ENCODE peak calls at places on chromosomes 4 and X, in eight cellular contexts. S, I, O, H, A, M, B and Q are unnamed samples.

GRCh38 chr4:94548571-94548970 is 96.8 kb downstream of the PDLIM5 start:
- DNase-seq in H (peak), M (peak), S (no peak), B (no peak), A (peak), I (no peak), O (peak), Q (no peak)

GRCh38 chr4:38109370-38109769 is 149.2 kb downstream of the PTTG2 start:
- DNase-seq in M (no peak), S (no peak), O (no peak), B (no peak), A (no peak), I (no peak), H (no peak), Q (no peak)

GRCh38 chr4:138192113-138192512 is 50.0 kb downstream of the SLC7A11 start:
- DNase-seq in S (no peak), A (peak), M (peak), O (no peak), B (no peak), H (no peak), I (no peak), Q (no peak)

GRCh38 chr4:1594871-1595788 is 89.0 kb downstream of the FAM53A start:
- DNase-seq in A (no peak), B (no peak), O (no peak), I (no peak), S (no peak), M (no peak), H (no peak), Q (no peak)

GRCh38 chr4:83581411-83582288 is 45.7 kb downstream of the GPAT3 start:
- DNase-seq in O (no peak), I (no peak), B (no peak), H (no peak), A (no peak), S (no peak), M (no peak), Q (no peak)

GRCh38 chr4:6987566-6987920 is 55.6 kb upstream of the TADA2B start:
- DNase-seq in O (peak), S (no peak), H (no peak), M (peak), I (no peak), B (no peak), A (no peak), Q (peak)

GRCh38 chrX:95484781-95485180 is 1199.9 kb upstream of the DIAPH2 start:
- DNase-seq in H (no peak), M (no peak), I (no peak), B (no peak), S (no peak), O (no peak), A (no peak), Q (no peak)

GRCh38 chrX:33336783-33337182 is 125.4 kb upstream of the DMD start:
- DNase-seq in A (peak), M (peak), S (no peak), H (peak), O (peak), I (no peak), B (no peak), Q (no peak)

GRCh38 chr4:39699676-39700409 is 1.9 kb downstream of the UBE2K start:
- DNase-seq in B (no peak), S (no peak), I (no peak), O (no peak), H (peak), M (peak), A (peak), Q (peak)

GRCh38 chr4:8157496-8157895 is 1.1 kb downstream of the ABLIM2 start:
- DNase-seq in A (no peak), B (no peak), I (no peak), M (no peak), O (peak), H (no peak), S (no peak), Q (no peak)

GRCh38 chr4:186701273-186701672 is 22.4 kb downstream of the FAT1 start:
- DNase-seq in S (peak), A (no peak), H (peak), I (no peak), O (peak), M (peak), B (no peak), Q (no peak)

GRCh38 chrX:21745756-21746155 is 12.2 kb downstream of the SMPX start:
- DNase-seq in O (peak), S (no peak), M (peak), A (peak), H (peak), B (peak), I (peak), Q (peak)

GRCh38 chr4:85684676-85685075 is 209.7 kb downstream of the ARHGAP24 start:
- DNase-seq in S (no peak), B (no peak), M (no peak), H (no peak), I (no peak), O (peak), A (no peak), Q (no peak)

GRCh38 chr4:68176500-68176899 is 46.8 kb upstream of the TMPRSS11F start:
- DNase-seq in O (no peak), B (no peak), A (no peak), H (no peak), I (no peak), M (peak), S (no peak), Q (no peak)

GRCh38 chrX:5086388-5086787 is 1142.3 kb downstream of the NLGN4X start:
- DNase-seq in A (no peak), B (no peak), I (no peak), O (no peak), S (no peak), H (no peak), M (no peak), Q (no peak)

GRCh38 chrX:38233891-38234807 is 13.5 kb upstream of the SRPX start:
- DNase-seq in M (peak), A (peak), S (no peak), O (no peak), I (no peak), H (peak), B (no peak), Q (no peak)

GRCh38 chrX:97119474-97120109 is 235.9 kb downstream of the RPA4 start:
- DNase-seq in S (no peak), O (no peak), I (no peak), B (no peak), H (no peak), M (no peak), A (no peak), Q (no peak)

GRCh38 chr4:6892190-6892908 is 17.3 kb upstream of the TBC1D14 start:
- DNase-seq in H (peak), B (peak), I (no peak), M (peak), O (peak), S (no peak), A (no peak), Q (no peak)

GRCh38 chrX:107834273-107835201 is 8.9 kb downstream of the MID2 start:
- DNase-seq in I (no peak), S (no peak), A (no peak), B (no peak), O (no peak), M (no peak), H (peak), Q (no peak)

GRCh38 chr4:68589790-68590189 is 13.7 kb upstream of the UGT2B17 start:
- DNase-seq in H (no peak), I (no peak), O (no peak), M (no peak), A (no peak), S (no peak), B (no peak), Q (no peak)

GRCh38 chr4:156933633-156934258 is 37.9 kb downstream of the PDGFC start:
- DNase-seq in O (no peak), M (peak), B (no peak), S (no peak), H (peak), I (no peak), A (peak), Q (no peak)

GRCh38 chr4:6087669-6088068 is 69.4 kb upstream of the C4orf50 start:
- DNase-seq in H (no peak), M (no peak), I (peak), B (no peak), O (peak), S (peak), A (peak), Q (no peak)

GRCh38 chr4:181661090-181661489 is 582.1 kb upstream of the TENM3 start:
- DNase-seq in S (no peak), I (no peak), H (peak), M (no peak), O (no peak), B (no peak), A (no peak), Q (no peak)

GRCh38 chr4:31803511-31804195 is 1083.5 kb downstream of the PCDH7 start:
- DNase-seq in M (peak), I (no peak), B (no peak), H (peak), S (no peak), O (no peak), A (no peak), Q (no peak)

GRCh38 chr4:128958194-128958593 is 135.1 kb downstream of the SCLT1 start:
- DNase-seq in S (no peak), B (no peak), A (no peak), O (no peak), I (no peak), H (peak), M (peak), Q (no peak)

GRCh38 chr4:146333187-146333894 is 119.0 kb downstream of the REELD1 start:
- DNase-seq in I (no peak), O (no peak), S (no peak), B (no peak), H (peak), M (peak), A (no peak), Q (peak)

GRCh38 chr4:22512306-22512705 is 3.6 kb downstream of the ADGRA3 start:
- DNase-seq in I (no peak), A (no peak), M (no peak), S (no peak), H (peak), B (no peak), O (no peak), Q (no peak)

GRCh38 chr4:75881476-75881875 is 20.8 kb downstream of the PPEF2 start:
- DNase-seq in M (no peak), H (no peak), S (no peak), O (no peak), A (no peak), B (no peak), I (no peak), Q (no peak)

GRCh38 chrX:150219374-150220185 is 143.5 kb upstream of the MAMLD1 start:
- DNase-seq in S (no peak), O (peak), B (no peak), I (no peak), H (peak), A (no peak), M (peak), Q (no peak)

GRCh38 chrX:41339148-41339547 is 5.2 kb downstream of the DDX3X start:
- DNase-seq in M (no peak), I (no peak), S (no peak), O (no peak), B (no peak), A (no peak), H (peak), Q (no peak)

GRCh38 chrX:9577555-9577954 is 112.7 kb downstream of the TBL1X start:
- DNase-seq in M (no peak), H (no peak), A (no peak), B (no peak), I (no peak), O (no peak), S (no peak), Q (no peak)

GRCh38 chr4:7434766-7435150 is at the start of gene PSAPL1:
- DNase-seq in M (peak), H (peak), S (no peak), A (no peak), I (peak), B (peak), O (peak), Q (no peak)

GRCh38 chr4:60913646-60914045 is 286.5 kb upstream of the ADGRL3 start:
- DNase-seq in S (no peak), I (no peak), H (no peak), O (no peak), A (no peak), B (no peak), M (peak), Q (no peak)

GRCh38 chr4:173530326-173531062 is 465 bp upstream of the HAND2 start:
- DNase-seq in A (no peak), H (no peak), S (no peak), I (peak), B (no peak), M (no peak), O (peak), Q (no peak)

GRCh38 chr4:73763877-73764276 is 23.5 kb downstream of the CXCL8 start:
- DNase-seq in H (no peak), S (no peak), I (no peak), B (no peak), M (no peak), O (no peak), A (no peak), Q (no peak)

GRCh38 chrX:107766470-107767140 is 9.0 kb downstream of the TSC22D3 start:
- DNase-seq in S (no peak), I (no peak), H (peak), O (no peak), A (no peak), B (no peak), M (peak), Q (no peak)

GRCh38 chr4:16337936-16338335 is 111.7 kb upstream of the TAPT1 start:
- DNase-seq in O (no peak), M (no peak), S (no peak), I (no peak), B (no peak), H (no peak), A (no peak), Q (no peak)

GRCh38 chrX:77505227-77505626 is 58.0 kb downstream of the FGF16 start:
- DNase-seq in I (no peak), B (no peak), S (no peak), H (peak), O (no peak), M (peak), A (peak), Q (no peak)

GRCh38 chr4:152321408-152321807 is 214.5 kb downstream of the FBXW7 start:
- DNase-seq in B (no peak), S (no peak), A (no peak), O (no peak), I (no peak), M (no peak), H (no peak), Q (no peak)

GRCh38 chr4:84632092-84632491 is 49.2 kb downstream of the CDS1 start:
- DNase-seq in M (peak), O (no peak), I (no peak), S (no peak), H (peak), B (no peak), A (no peak), Q (no peak)

GRCh38 chr4:84634961-84635360 is 52.0 kb downstream of the CDS1 start:
- DNase-seq in O (no peak), M (no peak), S (no peak), B (no peak), A (no peak), H (no peak), I (no peak), Q (no peak)

DNA sequence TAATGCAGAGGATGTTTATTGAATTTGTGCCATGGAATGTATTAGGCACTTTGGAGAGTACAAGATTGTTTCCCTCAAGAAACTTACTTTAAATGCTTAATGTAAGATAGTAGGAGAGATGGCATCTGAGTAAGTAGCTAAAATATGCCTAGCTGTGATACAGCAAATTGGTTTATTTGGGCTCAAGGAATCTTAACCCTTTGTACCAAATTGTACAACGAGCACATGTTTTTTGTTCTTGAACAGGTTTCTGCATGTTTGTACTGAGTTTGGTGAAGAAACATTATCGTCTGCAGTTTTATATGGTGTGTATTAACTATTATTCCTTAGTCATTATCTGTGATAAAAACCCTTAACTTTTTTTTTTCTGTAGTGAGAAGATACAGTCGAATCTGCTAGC is 48.6 kb downstream of the CDS1 start:
- DNase-seq in M (no peak), A (no peak), S (no peak), H (peak), B (no peak), I (no peak), O (no peak), Q (no peak)
- H3K9ac ChIP-seq in M (peak), A (no peak), S (no peak), H (no peak), B (no peak), I (no peak), O (no peak), Q (no peak)

DNA sequence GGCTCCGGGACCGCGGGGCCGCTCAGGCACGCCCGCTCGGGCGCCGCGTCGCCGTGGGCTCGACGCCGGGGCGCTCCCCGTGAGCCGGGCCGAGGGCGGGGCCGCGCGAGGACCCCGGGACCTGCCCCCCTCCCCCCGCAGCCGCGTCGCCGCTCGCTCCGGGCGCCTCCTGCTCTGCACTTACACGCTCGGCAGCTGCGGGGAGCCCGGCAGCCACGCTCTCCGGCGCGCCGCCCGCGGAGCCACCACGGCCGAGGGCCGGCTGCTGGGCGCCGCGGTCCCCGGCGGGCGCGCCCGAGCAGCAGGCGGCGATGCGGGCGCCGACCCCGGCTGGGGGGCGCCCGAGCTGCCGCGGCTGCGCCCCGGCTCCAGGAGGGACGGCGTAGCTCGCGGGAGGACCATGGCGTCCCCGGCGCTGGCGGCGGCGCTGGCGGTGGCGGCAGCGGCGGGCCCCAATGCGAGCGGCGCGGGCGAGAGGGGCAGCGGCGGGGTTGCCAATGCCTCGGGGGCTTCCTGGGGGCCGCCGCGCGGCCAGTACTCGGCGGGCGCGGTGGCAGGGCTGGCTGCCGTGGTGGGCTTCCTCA is at the start of gene ADRA2C:
- DNase-seq in H (no peak), A (no peak), M (peak), O (peak), S (peak), I (peak), B (no peak), Q (no peak)
- H3K4me3 ChIP-seq in H (peak), A (no peak), M (peak), O (peak), S (peak), I (peak), B (no peak), Q (no peak)

DNA sequence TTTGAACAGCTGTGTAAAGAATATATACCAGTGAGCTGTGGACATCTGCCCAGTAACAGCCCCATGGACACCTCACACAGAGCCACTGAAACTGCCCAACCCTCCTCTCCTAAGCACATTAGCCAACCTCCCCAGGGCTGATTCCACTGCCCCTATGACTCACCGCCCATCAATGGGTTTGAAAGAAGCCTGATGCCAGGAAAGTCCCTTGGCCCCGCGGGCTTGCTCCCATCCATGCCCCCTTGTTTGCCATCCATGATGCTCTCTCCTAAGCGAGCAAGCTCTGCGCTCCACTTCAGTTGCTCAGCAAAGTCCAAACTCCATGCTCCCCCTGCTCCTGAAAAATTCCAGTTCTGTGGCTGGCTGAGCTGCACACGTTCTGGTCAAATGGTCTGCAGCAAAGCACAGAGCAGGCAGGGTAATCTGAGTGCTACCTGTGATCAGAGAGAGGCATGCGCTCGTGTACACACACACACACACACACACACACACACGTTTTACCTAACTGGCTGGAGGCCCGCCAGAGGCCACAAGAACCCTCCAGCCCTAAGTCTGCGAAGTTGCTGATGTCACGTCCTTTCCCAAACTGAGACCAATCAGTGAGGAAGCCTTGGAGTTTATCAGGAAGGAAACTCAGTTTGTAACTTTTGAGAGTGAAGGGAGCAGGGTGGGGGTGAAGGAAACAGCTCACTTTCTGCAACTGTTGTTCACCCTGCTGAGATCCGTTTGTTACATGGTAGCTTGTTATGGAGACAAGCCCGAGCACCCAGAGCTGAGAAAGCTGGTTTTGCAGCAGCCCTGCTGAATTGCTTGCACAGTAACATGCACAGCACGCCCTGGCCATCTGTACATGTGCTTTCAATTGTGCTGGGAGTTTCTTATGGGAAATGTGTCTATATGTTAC is at the start of gene ASB9:
- DNase-seq in O (no peak), I (peak), M (peak), A (peak), B (peak), H (peak), S (no peak), Q (no peak)
- H3K27ac ChIP-seq in O (no peak), I (no peak), M (peak), A (peak), B (no peak), H (no peak), S (no peak), Q (no peak)

GRCh38 chr4:182978152-182978827 is 61.1 kb upstream of the DCTD start:
- DNase-seq in S (no peak), H (no peak), I (no peak), O (no peak), A (peak), B (no peak), M (peak), Q (peak)

GRCh38 chr4:182973421-182974340 is 56.5 kb upstream of the DCTD start:
- DNase-seq in A (peak), B (no peak), M (peak), S (no peak), I (no peak), H (peak), O (no peak), Q (no peak)

GRCh38 chr4:182971702-182972101 is 54.5 kb upstream of the DCTD start:
- DNase-seq in A (no peak), M (no peak), B (no peak), H (no peak), I (no peak), S (no peak), O (no peak), Q (no peak)

DNA sequence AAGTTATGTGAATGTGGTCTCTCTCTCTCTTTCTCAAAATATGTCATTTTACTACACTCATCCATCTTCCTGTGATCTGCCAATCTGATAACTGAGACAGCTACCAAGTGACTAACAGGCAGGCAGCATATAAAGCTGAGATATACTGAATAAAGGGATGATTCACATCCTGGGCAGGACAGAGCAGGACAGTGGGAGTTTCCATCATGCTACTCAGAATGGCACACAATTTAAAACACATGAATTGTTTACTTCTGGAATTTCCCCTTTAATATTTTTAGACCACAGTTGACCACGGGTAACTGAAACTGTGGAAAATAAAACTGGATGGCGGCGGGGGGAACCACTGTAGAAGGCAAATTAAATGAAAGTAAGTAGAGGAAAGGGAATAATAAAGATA is 58.6 kb upstream of the DCTD start:
- DNase-seq in I (peak), O (no peak), S (no peak), H (peak), M (peak), B (no peak), A (peak), Q (no peak)
- H3K9ac ChIP-seq in I (peak), O (no peak), S (no peak), H (no peak), M (peak), B (no peak), A (peak), Q (no peak)

GRCh38 chrX:45912316-45912715 is 632.9 kb downstream of the ZNF674 start:
- DNase-seq in A (no peak), I (no peak), M (no peak), O (no peak), S (no peak), B (no peak), H (no peak), Q (no peak)
- H3K4me3 ChIP-seq in A (no peak), I (no peak), M (no peak), O (no peak), S (no peak), B (no peak), H (no peak), Q (no peak)